ENCODE peak calls at places on chromosomes 1 and 21, in six cellular contexts. E, O, C, S, B and Q are unnamed samples.

GRCh38 chr21:44551290-44552015 is at the start of gene KRTAP10-2:
- DNase-seq in E (peak), O (no peak), C (peak), S (no peak), B (no peak), Q (no peak)

GRCh38 chr1:154485106-154485505 is 16.9 kb upstream of the TDRD10 start:
- DNase-seq in E (no peak), O (no peak), C (no peak), S (no peak), B (no peak), Q (no peak)

GRCh38 chr1:94247146-94248094 is 10.0 kb upstream of the ARHGAP29 start:
- DNase-seq in E (peak), O (no peak), C (peak), S (peak), B (no peak), Q (peak)

GRCh38 chr1:209769171-209769904 is 13.5 kb downstream of the TRAF3IP3 start:
- DNase-seq in E (no peak), O (peak), C (peak), S (peak), B (peak), Q (no peak)

GRCh38 chr21:39156024-39156423 is 27.2 kb downstream of the PSMG1 start:
- DNase-seq in E (no peak), O (no peak), C (no peak), S (no peak), B (no peak), Q (no peak)

GRCh38 chr1:247111636-247112478 is 7.7 kb upstream of the ZNF669 start:
- DNase-seq in E (no peak), O (no peak), C (peak), S (peak), B (no peak), Q (no peak)

GRCh38 chr1:103108525-103109150 is 316 bp upstream of the COL11A1 start:
- DNase-seq in E (no peak), O (no peak), C (peak), S (no peak), B (no peak), Q (no peak)

GRCh38 chr1:222098382-222098781 is 356.5 kb upstream of the DUSP10 start:
- DNase-seq in E (no peak), O (no peak), C (no peak), S (no peak), B (no peak), Q (no peak)

GRCh38 chr1:244075247-244075722 is 24.2 kb downstream of the ZBTB18 start:
- DNase-seq in E (no peak), O (no peak), C (no peak), S (no peak), B (no peak), Q (no peak)

GRCh38 chr1:223201967-223202366 is 58.9 kb upstream of the TLR5 start:
- DNase-seq in E (peak), O (no peak), C (no peak), S (no peak), B (no peak), Q (peak)